ENCODE peak calls at places on chromosomes 2 and 18, in eight cellular contexts. H is neuronal stem cell, Z is GM23338, K is SJSA1, C is gastrocnemius medialis, B is SJCRH30, F is PC-9, S is trophoblast cell. Q is an unnamed sample. For H3K4me1, the result is how much of the 10 kb centered on the place peaks cover.

GRCh38 chr2:111049792-111050640 is 70.7 kb upstream of the BCL2L11 start:
- DNase-seq in B (no peak), C (no peak), K (no peak), F (peak), S (no peak), H (no peak), Z (no peak), Q (peak)

GRCh38 chr2:195486987-195487644 is 169.9 kb upstream of the SLC39A10 start:
- DNase-seq in K (peak), S (no peak), B (peak), H (no peak), F (peak), C (no peak), Z (no peak), Q (no peak)

GRCh38 chr18:69956037-69956436 is 8.4 kb upstream of the CD226 start:
- DNase-seq in C (no peak), H (no peak), K (no peak), F (no peak), B (no peak), Z (no peak), S (no peak), Q (no peak)

GRCh38 chr2:136104977-136105376 is 13.0 kb downstream of the CXCR4 start:
- DNase-seq in S (no peak), B (no peak), C (no peak), Z (no peak), H (no peak), K (no peak), F (no peak), Q (no peak)

GRCh38 chr2:148130571-148130970 is 109.7 kb downstream of the MBD5 start:
- DNase-seq in K (no peak), B (no peak), C (no peak), H (no peak), Z (peak), S (no peak), F (no peak), Q (no peak)

GRCh38 chr2:207528980-207529329 is 807 bp upstream of the CREB1 start:
- DNase-seq in H (no peak), F (no peak), Z (peak), B (peak), C (peak), K (no peak), S (peak), Q (no peak)

GRCh38 chr2:88831792-88832248 is 140.3 kb downstream of the RPIA start:
- DNase-seq in F (no peak), S (peak), H (peak), C (no peak), K (no peak), Z (peak), B (peak), Q (no peak)

GRCh38 chr2:199274-199966 is 64.4 kb downstream of the SH3YL1 start:
- DNase-seq in B (no peak), S (no peak), K (no peak), H (no peak), Z (no peak), F (no peak), C (no peak), Q (no peak)

GRCh38 chr2:8380573-8380972 is 301.3 kb upstream of the ID2 start:
- DNase-seq in H (no peak), B (peak), F (no peak), S (no peak), K (no peak), Z (no peak), C (no peak), Q (no peak)

GRCh38 chr2:183148967-183149366 is 24.7 kb downstream of the NUP35 start:
- DNase-seq in K (peak), S (no peak), B (no peak), F (no peak), C (no peak), H (no peak), Z (no peak), Q (no peak)

GRCh38 chr2:109499549-109499948 is 114.2 kb downstream of the SEPTIN10 start:
- DNase-seq in B (no peak), S (no peak), F (peak), C (no peak), K (no peak), Z (no peak), H (no peak), Q (no peak)

GRCh38 chr2:170873035-170873692 is 55.9 kb upstream of the GORASP2 start:
- DNase-seq in S (peak), Z (peak), K (peak), C (peak), F (peak), B (peak), H (peak), Q (peak)

GRCh38 chr18:78999939-79000338 is 20.3 kb downstream of the SALL3 start:
- DNase-seq in B (no peak), F (peak), Z (no peak), S (no peak), K (no peak), C (no peak), H (no peak), Q (no peak)

GRCh38 chr2:7456762-7457161 is 539.5 kb downstream of the RNF144A start:
- DNase-seq in H (no peak), F (no peak), C (no peak), Z (peak), K (no peak), S (no peak), B (no peak), Q (no peak)

GRCh38 chr2:145595296-145595695 is 1075.4 kb upstream of the ZEB2 start:
- DNase-seq in B (no peak), S (no peak), F (no peak), H (no peak), C (no peak), K (no peak), Z (no peak), Q (no peak)

GRCh38 chr2:240498958-240499260 is 58.9 kb downstream of the ANKMY1 start:
- DNase-seq in B (no peak), H (no peak), S (no peak), Z (no peak), C (no peak), K (no peak), F (no peak), Q (no peak)

GRCh38 chr2:67290451-67290991 is 106.6 kb upstream of the ETAA1 start:
- DNase-seq in K (peak), Z (no peak), S (peak), H (no peak), F (peak), B (no peak), C (no peak), Q (no peak)

GRCh38 chr2:15984367-15985255 is 44.3 kb downstream of the MYCN start:
- DNase-seq in H (peak), S (no peak), Z (peak), B (peak), C (no peak), F (no peak), K (no peak), Q (peak)

GRCh38 chr2:179553382-179553781 is 288.8 kb upstream of the SESTD1 start:
- DNase-seq in K (no peak), Z (no peak), F (no peak), H (no peak), B (no peak), C (no peak), S (no peak), Q (no peak)

GRCh38 chr2:233849607-233850271 is 4.6 kb downstream of the HJURP start:
- DNase-seq in H (no peak), S (no peak), K (no peak), F (no peak), C (no peak), B (peak), Z (no peak), Q (no peak)

GRCh38 chr2:239098288-239098970 is 250.5 kb downstream of the TWIST2 start:
- DNase-seq in Z (no peak), S (peak), F (no peak), K (no peak), H (no peak), C (no peak), B (no peak), Q (peak)

GRCh38 chr2:8884812-8885211 is 47.4 kb upstream of the KIDINS220 start:
- DNase-seq in S (no peak), C (no peak), K (no peak), B (no peak), H (no peak), F (no peak), Z (no peak), Q (no peak)

GRCh38 chr2:46310446-46310845 is 13.2 kb downstream of the EPAS1 start:
- DNase-seq in Z (no peak), S (peak), B (no peak), K (no peak), H (no peak), F (no peak), C (no peak), Q (no peak)

GRCh38 chr2:120669121-120669952 is 66.3 kb upstream of the GLI2 start:
- DNase-seq in B (peak), C (no peak), Z (peak), S (no peak), F (peak), K (peak), H (no peak), Q (no peak)

GRCh38 chr18:66958309-66958708 is 354.4 kb upstream of the CDH19 start:
- DNase-seq in C (no peak), K (no peak), F (no peak), S (no peak), Z (no peak), B (no peak), H (no peak), Q (no peak)

DNA sequence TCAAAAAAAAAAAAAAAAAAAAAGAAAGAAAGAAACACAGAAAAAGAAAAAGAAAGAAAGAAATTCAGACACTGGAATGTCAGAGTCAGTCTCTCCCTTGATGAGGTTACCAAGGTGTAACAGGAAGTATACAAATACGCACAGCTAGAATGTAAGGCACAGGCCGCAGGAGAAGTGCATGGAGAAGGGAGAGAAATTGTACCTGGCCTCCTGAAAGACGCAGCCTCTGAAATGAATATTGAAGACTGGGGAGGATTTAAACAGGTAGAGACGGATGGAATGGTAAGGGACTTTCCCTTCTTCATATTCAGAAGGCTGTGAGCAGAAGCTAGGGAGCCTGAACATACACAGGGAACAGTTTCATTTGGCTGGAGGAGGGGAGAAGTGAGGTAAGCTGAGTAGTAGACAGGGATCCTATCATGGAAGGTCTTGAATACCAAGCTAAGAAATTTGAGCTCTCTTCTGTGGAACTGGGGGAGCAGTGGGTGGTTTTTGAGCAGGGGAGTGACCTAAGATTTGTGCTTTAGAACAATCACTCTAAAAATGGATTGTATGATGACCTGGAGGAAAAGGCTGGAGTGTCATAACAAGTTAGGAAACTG is 112.7 kb downstream of the ANKRD44 start:
- DNase-seq in S (no peak), K (no peak), Z (no peak), F (no peak), B (no peak), H (no peak), C (no peak), Q (no peak)
- H3K4me3 ChIP-seq in S (no peak), K (no peak), Z (no peak), F (no peak), B (no peak), H (no peak), C (no peak), Q (no peak)

GRCh38 chr2:152648336-152648735 is 68.9 kb downstream of the PRPF40A start:
- DNase-seq in B (no peak), F (no peak), H (no peak), S (no peak), C (no peak), Z (peak), K (no peak), Q (no peak)
- H3K27ac ChIP-seq in B (no peak), F (no peak), H (peak), S (no peak), C (peak), Z (peak), K (no peak), Q (no peak)

GRCh38 chr2:217047209-217047998 is 187.5 kb upstream of the TNP1 start:
- DNase-seq in F (no peak), B (no peak), H (no peak), Z (no peak), K (peak), S (no peak), C (no peak), Q (no peak)

GRCh38 chr2:217045725-217046475 is 186.0 kb upstream of the TNP1 start:
- DNase-seq in Z (no peak), H (no peak), S (no peak), K (peak), B (no peak), C (no peak), F (no peak), Q (no peak)

GRCh38 chr2:217049376-217049775 is 189.5 kb upstream of the TNP1 start:
- DNase-seq in B (no peak), S (no peak), C (no peak), F (no peak), Z (peak), K (no peak), H (peak), Q (no peak)

GRCh38 chr2:217052856-217053577 is 193.2 kb upstream of the TNP1 start:
- DNase-seq in K (no peak), C (no peak), Z (no peak), H (no peak), B (no peak), S (no peak), F (no peak), Q (no peak)

GRCh38 chr2:217049931-217050330 is 190.1 kb upstream of the TNP1 start:
- DNase-seq in H (no peak), B (no peak), Z (no peak), K (no peak), F (no peak), C (no peak), S (no peak), Q (no peak)
- H3K4me1 ChIP-seq in H (under half), B (under half), Z (under half), K (half or more), F (under half), C (under half), S (under half), Q (under half)

DNA sequence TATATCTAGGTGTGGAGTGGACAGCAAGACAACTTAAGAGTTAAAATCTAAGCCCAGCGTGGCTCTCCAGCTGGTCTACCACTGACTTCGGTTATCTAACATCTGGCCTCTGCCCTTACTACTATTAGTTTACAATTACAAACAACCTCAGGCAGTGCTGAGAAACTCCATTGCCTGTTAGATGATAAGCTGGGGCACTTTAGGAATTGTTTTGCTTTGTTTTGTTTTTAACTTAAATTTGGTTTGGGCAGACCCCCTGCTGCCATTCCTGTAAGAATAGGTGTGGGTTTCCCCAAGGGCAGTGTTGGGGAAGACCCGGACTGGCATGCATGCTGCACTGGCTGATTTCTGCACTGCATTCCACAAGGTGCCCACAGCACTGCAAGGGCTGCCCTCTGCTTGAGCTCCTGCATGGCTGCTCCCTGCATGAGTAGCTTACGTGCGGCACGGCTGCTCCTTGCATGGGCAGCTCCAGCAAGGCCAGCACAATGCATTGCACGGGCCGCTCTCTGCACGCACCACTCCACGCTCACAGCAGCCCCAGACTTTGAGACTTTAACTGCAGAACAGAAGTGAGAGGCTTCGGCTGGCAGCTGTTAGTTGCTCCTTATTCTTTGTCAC is 74.2 kb upstream of the SERTAD2 start:
- DNase-seq in S (peak), K (no peak), Z (peak), C (no peak), F (no peak), B (peak), H (no peak), Q (no peak)
- H3K4me3 ChIP-seq in S (no peak), K (no peak), Z (no peak), C (no peak), F (no peak), B (peak), H (peak), Q (no peak)

Q was measured in pancreas.